ENCODE peak calls at places on chromosomes 5 and 9, in five cellular contexts. Q is choroid plexus epithelial cell, J is pons, Y is H7, N is amniotic stem cell. Z is an unnamed sample.

GRCh38 chr5:6291961-6292360 is 86.4 kb downstream of the MED10 start:
- DNase-seq in Q (peak), J (no peak), Y (peak), N (no peak), Z (no peak)

GRCh38 chr5:2849429-2849828 is 98.0 kb upstream of the IRX2 start:
- DNase-seq in Q (no peak), J (no peak), Y (no peak), N (no peak), Z (no peak)

GRCh38 chr5:179308563-179309382 is 36.5 kb downstream of the ADAMTS2 start:
- DNase-seq in Q (no peak), J (no peak), Y (no peak), N (no peak), Z (no peak)

GRCh38 chr5:1312206-1312605 is 17.3 kb upstream of the TERT start:
- DNase-seq in Q (no peak), J (no peak), Y (no peak), N (no peak), Z (no peak)

GRCh38 chr9:85212887-85213286 is 528.9 kb downstream of the AGTPBP1 start:
- DNase-seq in Q (peak), J (no peak), Y (no peak), N (no peak), Z (no peak)

GRCh38 chr5:109455598-109456096 is 45.9 kb upstream of the PJA2 start:
- DNase-seq in Q (peak), J (peak), Y (no peak), N (peak), Z (peak)

GRCh38 chr5:139147743-139148079 is 50.5 kb downstream of the SIL1 start:
- DNase-seq in Q (peak), J (peak), Y (no peak), N (no peak), Z (peak)

GRCh38 chr5:106106384-106106783 is 1564.4 kb downstream of the EFNA5 start:
- DNase-seq in Q (peak), J (no peak), Y (no peak), N (no peak), Z (no peak)

GRCh38 chr5:52881468-52881867 is 93.8 kb downstream of the ITGA1 start:
- DNase-seq in Q (no peak), J (no peak), Y (no peak), N (no peak), Z (no peak)

GRCh38 chr9:114413909-114414308 is 26.1 kb upstream of the AKNA start:
- DNase-seq in Q (peak), J (no peak), Y (no peak), N (no peak), Z (no peak)

GRCh38 chr9:33517373-33517772 is 6.7 kb upstream of the ANKRD18B start:
- DNase-seq in Q (peak), J (peak), Y (peak), N (peak), Z (peak)

GRCh38 chr5:15834596-15835245 is 334.7 kb downstream of the FBXL7 start:
- DNase-seq in Q (peak), J (no peak), Y (no peak), N (peak), Z (no peak)

GRCh38 chr5:78797945-78798731 is 149.6 kb upstream of the LHFPL2 start:
- DNase-seq in Q (no peak), J (no peak), Y (no peak), N (no peak), Z (peak)

GRCh38 chr5:16615737-16616535 is 861 bp downstream of the RETREG1 start:
- DNase-seq in Q (no peak), J (peak), Y (peak), N (no peak), Z (peak)

GRCh38 chr5:154190652-154191304 is at the start of gene GALNT10:
- DNase-seq in Q (peak), J (no peak), Y (peak), N (no peak), Z (peak)

GRCh38 chr5:151051066-151051930 is 29.5 kb downstream of the TNIP1 start:
- DNase-seq in Q (peak), J (peak), Y (peak), N (peak), Z (peak)

GRCh38 chr5:76763136-76763535 is 47.2 kb downstream of the F2R start:
- DNase-seq in Q (no peak), J (no peak), Y (no peak), N (no peak), Z (no peak)

GRCh38 chr5:109743770-109744212 is 54.1 kb downstream of the MAN2A1 start:
- DNase-seq in Q (peak), J (peak), Y (no peak), N (peak), Z (no peak)

GRCh38 chr9:113943112-113944009 is 67.3 kb downstream of the ZNF618 start:
- DNase-seq in Q (no peak), J (no peak), Y (no peak), N (no peak), Z (no peak)

GRCh38 chr5:73733219-73733618 is 107.2 kb downstream of the ARHGEF28 start:
- DNase-seq in Q (peak), J (no peak), Y (no peak), N (no peak), Z (peak)

GRCh38 chr5:157502143-157502647 is 42.2 kb downstream of the NIPAL4 start:
- DNase-seq in Q (peak), J (peak), Y (no peak), N (no peak), Z (no peak)

GRCh38 chr9:90547896-90548295 is 94.7 kb downstream of the DIRAS2 start:
- DNase-seq in Q (peak), J (no peak), Y (no peak), N (no peak), Z (no peak)

GRCh38 chr9:91126761-91127420 is 234.8 kb downstream of the AUH start:
- DNase-seq in Q (peak), J (no peak), Y (no peak), N (no peak), Z (no peak)

GRCh38 chr5:117204926-117205869 is 630.6 kb upstream of the SEMA6A start:
- DNase-seq in Q (no peak), J (peak), Y (no peak), N (no peak), Z (peak)

GRCh38 chr5:110361501-110361900 is 365.0 kb downstream of the TMEM232 start:
- DNase-seq in Q (no peak), J (no peak), Y (no peak), N (no peak), Z (no peak)

GRCh38 chr5:54580997-54581741 is 63.6 kb downstream of the SNX18 start:
- DNase-seq in Q (no peak), J (peak), Y (peak), N (no peak), Z (no peak)

GRCh38 chr5:179297026-179297425 is 48.2 kb downstream of the ADAMTS2 start:
- DNase-seq in Q (no peak), J (no peak), Y (no peak), N (no peak), Z (no peak)